ENCODE peak calls at places on chromosomes 2 and 18, in seven cellular contexts. H is left ventricle myocardium inferior, I is OCI-LY7, C is cardiac muscle cell, G is psoas muscle, R is heart left ventricle, W is GM23248. L is an unnamed sample.

GRCh38 chr2:181058378-181059269 is 78.2 kb downstream of the UBE2E3 start:
- DNase-seq in H (no peak), I (peak; percentile 62), C (peak; percentile 43), G (no peak), R (no peak), W (peak; percentile 37), L (peak; percentile 18)

GRCh38 chr2:31467426-31467825 is 52.9 kb upstream of the XDH start:
- DNase-seq in H (no peak), I (no peak), C (no peak), G (no peak), R (no peak), W (no peak), L (no peak)

GRCh38 chr2:183010112-183010511 is 28.1 kb downstream of the NCKAP1 start:
- DNase-seq in H (peak; percentile 29), I (no peak), C (peak; percentile 74), G (peak; percentile 55), R (peak; percentile 32), W (peak; percentile 19), L (no peak)

GRCh38 chr2:108215794-108216211 is 24.0 kb upstream of the SULT1C3 start:
- DNase-seq in H (no peak), I (no peak), C (peak; percentile 57), G (no peak), R (no peak), W (peak; percentile 68), L (no peak)

GRCh38 chr2:17643031-17643615 is 102.6 kb downstream of the VSNL1 start:
- DNase-seq in H (no peak), I (no peak), C (peak; percentile 93), G (no peak), R (peak; percentile 39), W (peak; percentile 99), L (no peak)

GRCh38 chr2:119947535-119947934 is 65.3 kb upstream of the EPB41L5 start:
- DNase-seq in H (no peak), I (no peak), C (peak; percentile 5), G (no peak), R (no peak), W (no peak), L (no peak)

GRCh38 chr2:197878792-197879191 is 74.4 kb downstream of the PLCL1 start:
- DNase-seq in H (no peak), I (no peak), C (peak; percentile 52), G (no peak), R (no peak), W (no peak), L (no peak)

GRCh38 chr2:40550085-40550484 is 98.2 kb upstream of the SLC8A1 start:
- DNase-seq in H (no peak), I (no peak), C (no peak), G (no peak), R (no peak), W (no peak), L (no peak)

GRCh38 chr2:222978850-222979249 is 73.1 kb upstream of the KCNE4 start:
- DNase-seq in H (no peak), I (no peak), C (no peak), G (no peak), R (no peak), W (no peak), L (no peak)

GRCh38 chr18:55031979-55032378 is 72.7 kb upstream of the CCDC68 start:
- DNase-seq in H (no peak), I (no peak), C (no peak), G (no peak), R (no peak), W (no peak), L (no peak)

GRCh38 chr18:79353238-79353637 is 42.5 kb upstream of the NFATC1 start:
- DNase-seq in H (no peak), I (no peak), C (peak; percentile 6), G (no peak), R (no peak), W (no peak), L (no peak)

GRCh38 chr2:74530239-74531161 is 767 bp downstream of the HTRA2 start:
- DNase-seq in H (no peak), I (peak; percentile 60), C (peak; percentile 54), G (peak; percentile 70), R (peak; percentile 36), W (peak; percentile 60), L (peak; percentile 19)

GRCh38 chr18:9475643-9476580 is 599 bp downstream of the RALBP1 start:
- DNase-seq in H (no peak), I (peak; percentile 69), C (peak; percentile 46), G (no peak), R (no peak), W (peak; percentile 63), L (peak; percentile 53)

GRCh38 chr2:16650287-16651249 is 15.1 kb downstream of the CYRIA start:
- DNase-seq in H (no peak), I (peak; percentile 50), C (peak; percentile 75), G (no peak), R (no peak), W (peak; percentile 79), L (no peak)

GRCh38 chr2:204365778-204366177 is 179.5 kb upstream of the PARD3B start:
- DNase-seq in H (no peak), I (no peak), C (no peak), G (no peak), R (no peak), W (no peak), L (no peak)

GRCh38 chr18:56322403-56322802 is 316.0 kb downstream of the TXNL1 start:
- DNase-seq in H (peak; percentile 27), I (no peak), C (no peak), G (peak; percentile 50), R (peak; percentile 42), W (no peak), L (no peak)

GRCh38 chr2:237091779-237092436 is 6.2 kb downstream of the COPS8 start:
- DNase-seq in H (no peak), I (no peak), C (peak; percentile 88), G (peak; percentile 73), R (no peak), W (peak; percentile 92), L (no peak)

GRCh38 chr2:188940171-188940570 is 34.0 kb upstream of the COL3A1 start:
- DNase-seq in H (no peak), I (no peak), C (peak; percentile 81), G (no peak), R (peak; percentile 48), W (peak; percentile 53), L (no peak)

GRCh38 chr2:240996161-240996833 is 2.1 kb upstream of the SNED1 start:
- DNase-seq in H (peak; percentile 13), I (no peak), C (no peak), G (peak; percentile 53), R (peak; percentile 15), W (no peak), L (no peak)
- H3K4me1 ChIP-seq in H (peaks cover 73% of the 10 kb centered on the region), I (no peaks in the 10 kb centered on the region), C (no peaks in the 10 kb centered on the region), G (peaks cover 62% of the 10 kb centered on the region), R (peaks cover 29% of the 10 kb centered on the region), W (peaks cover 12% of the 10 kb centered on the region), L (no peaks in the 10 kb centered on the region)

GRCh38 chr2:85769236-85769986 is 15.6 kb downstream of the ATOH8 start:
- DNase-seq in H (no peak), I (peak; percentile 19), C (no peak), G (peak; percentile 50), R (no peak), W (peak; percentile 54), L (no peak)
- H3K4me1 ChIP-seq in H (peaks cover 96% of the 10 kb centered on the region), I (no peaks in the 10 kb centered on the region), C (peaks cover 74% of the 10 kb centered on the region), G (peaks cover 67% of the 10 kb centered on the region), R (peaks cover 91% of the 10 kb centered on the region), W (peaks cover 41% of the 10 kb centered on the region), L (no peaks in the 10 kb centered on the region)

DNA sequence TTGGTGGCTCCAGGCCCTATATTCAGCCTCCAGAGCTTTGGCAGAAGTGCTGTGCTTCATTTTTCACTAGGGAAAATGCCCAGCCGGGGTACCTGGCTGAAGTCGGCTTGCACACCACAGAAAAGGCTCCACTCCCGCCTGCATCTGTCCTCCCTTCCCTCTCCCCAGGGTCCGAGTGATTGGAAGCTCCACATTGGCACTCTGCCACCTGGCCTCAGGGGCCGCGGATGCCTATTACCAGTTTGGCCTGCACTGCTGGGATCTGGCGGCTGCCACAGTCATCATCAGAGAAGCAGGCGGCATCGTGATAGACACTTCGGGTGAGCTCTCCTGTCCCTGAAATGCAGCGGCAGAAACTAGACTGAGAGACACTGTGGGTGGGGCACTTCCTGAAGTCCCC is 47.4 kb downstream of the IMPA2 start:
- DNase-seq in H (no peak), I (no peak), C (no peak), G (no peak), R (no peak), W (no peak), L (no peak)
- H3K4me1 ChIP-seq in H (peaks cover 33% of the 10 kb centered on the region), I (no peaks in the 10 kb centered on the region), C (no peaks in the 10 kb centered on the region), G (peaks cover 22% of the 10 kb centered on the region), R (peaks cover 3% of the 10 kb centered on the region), W (peaks cover 20% of the 10 kb centered on the region), L (no peaks in the 10 kb centered on the region)

GRCh38 chr2:101109451-101110140 is 41.6 kb downstream of the TBC1D8 start:
- DNase-seq in H (peak; percentile 45), I (no peak), C (no peak), G (peak; percentile 71), R (peak; percentile 56), W (no peak), L (no peak)
- H3K4me1 ChIP-seq in H (peaks cover 99% of the 10 kb centered on the region), I (no peaks in the 10 kb centered on the region), C (peaks cover 46% of the 10 kb centered on the region), G (peaks cover 92% of the 10 kb centered on the region), R (peaks cover 84% of the 10 kb centered on the region), W (peaks cover 9% of the 10 kb centered on the region), L (no peaks in the 10 kb centered on the region)

GRCh38 chr2:86185517-86186212 is 9.6 kb downstream of the IMMT start:
- DNase-seq in H (no peak), I (peak; percentile 33), C (no peak), G (no peak), R (no peak), W (no peak), L (no peak)
- H3K4me1 ChIP-seq in H (peaks cover 99% of the 10 kb centered on the region), I (peaks cover 37% of the 10 kb centered on the region), C (peaks cover 5% of the 10 kb centered on the region), G (peaks cover 68% of the 10 kb centered on the region), R (peaks cover 68% of the 10 kb centered on the region), W (no peaks in the 10 kb centered on the region), L (peaks cover 38% of the 10 kb centered on the region)

DNA sequence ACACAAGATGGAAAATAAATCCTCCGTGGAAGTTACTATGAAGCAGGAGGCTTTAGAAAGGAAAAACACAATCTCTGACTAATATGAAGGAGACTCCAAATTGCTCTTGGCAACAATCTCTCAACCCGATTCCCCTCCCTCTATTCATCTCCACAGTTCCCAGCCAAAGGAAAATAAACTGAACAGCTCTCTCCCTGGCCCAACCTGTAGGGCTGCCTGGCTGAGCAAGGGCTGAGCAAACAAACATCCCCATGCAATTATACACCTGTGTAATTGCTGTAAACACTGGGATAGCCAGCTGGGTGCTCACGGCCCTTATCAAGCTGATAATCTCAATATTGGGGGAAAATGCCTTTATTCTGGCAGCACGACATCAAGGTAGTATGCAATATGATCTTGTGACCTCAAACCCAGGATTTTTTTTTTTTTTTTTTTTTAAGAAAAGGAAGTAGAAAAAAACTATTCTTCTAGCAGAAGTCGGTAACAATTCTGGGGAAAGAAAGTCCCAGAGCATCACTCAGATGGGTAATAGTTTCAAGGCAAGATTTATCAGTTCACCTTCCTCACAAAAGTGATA is 203.3 kb upstream of the SMAD2 start:
- DNase-seq in H (no peak), I (no peak), C (peak; percentile 44), G (no peak), R (no peak), W (no peak), L (no peak)
- H3K4me1 ChIP-seq in H (peaks cover 21% of the 10 kb centered on the region), I (no peaks in the 10 kb centered on the region), C (peaks cover 4% of the 10 kb centered on the region), G (peaks cover 13% of the 10 kb centered on the region), R (peaks cover 4% of the 10 kb centered on the region), W (no peaks in the 10 kb centered on the region), L (no peaks in the 10 kb centered on the region)

GRCh38 chr2:187529977-187530721 is 24.1 kb downstream of the TFPI start:
- DNase-seq in H (no peak), I (no peak), C (no peak), G (no peak), R (no peak), W (no peak), L (no peak)
- H3K4me1 ChIP-seq in H (peaks cover 23% of the 10 kb centered on the region), I (no peaks in the 10 kb centered on the region), C (no peaks in the 10 kb centered on the region), G (peaks cover 6% of the 10 kb centered on the region), R (peaks cover 6% of the 10 kb centered on the region), W (peaks cover 12% of the 10 kb centered on the region), L (no peaks in the 10 kb centered on the region)

L was measured in naive thymus-derived CD4-positive, alpha-beta T cell.